ENCODE peak calls at places on chromosomes 11 and 22, in ten cellular contexts. U, Y, W, I, T, Q, R, J, N and F are unnamed samples.
A peak's percentile ranks its signal among the peaks of the same experiment; 100 is the strongest.

GRCh38 chr22:48744967-48745841 is 1082.5 kb downstream of the BRD1 start:
- DNase-seq in U (no peak), Y (no peak), W (no peak), I (no peak), T (no peak), Q (no peak), R (no peak), J (no peak), N (no peak), F (no peak)

GRCh38 chr11:69221086-69221485 is 65.4 kb downstream of the SMIM38 start:
- DNase-seq in U (no peak), Y (no peak), W (no peak), I (no peak), T (no peak), Q (no peak), R (no peak), J (no peak), N (peak; percentile 11), F (no peak)

GRCh38 chr22:40009953-40010751 is 15.4 kb downstream of the FAM83F start:
- DNase-seq in U (peak; percentile 80), Y (no peak), W (peak; percentile 20), I (peak; percentile 82), T (no peak), Q (no peak), R (peak; percentile 39), J (no peak), N (no peak), F (no peak)

GRCh38 chr11:102830328-102830727 is 13.1 kb downstream of the MMP3 start:
- DNase-seq in U (no peak), Y (no peak), W (no peak), I (no peak), T (no peak), Q (peak; percentile 61), R (no peak), J (no peak), N (no peak), F (no peak)

GRCh38 chr11:105862736-105863367 is 159.2 kb downstream of the MSANTD4 start:
- DNase-seq in U (no peak), Y (peak; percentile 36), W (peak; percentile 59), I (peak; percentile 63), T (peak; percentile 60), Q (peak; percentile 55), R (no peak), J (peak; percentile 50), N (no peak), F (peak; percentile 40)

GRCh38 chr11:44530413-44531115 is 34.9 kb upstream of the CD82 start:
- DNase-seq in U (no peak), Y (no peak), W (no peak), I (no peak), T (no peak), Q (no peak), R (no peak), J (no peak), N (no peak), F (no peak)

GRCh38 chr22:20396639-20397038 is 2.7 kb downstream of the ZNF74 start:
- DNase-seq in U (no peak), Y (no peak), W (no peak), I (no peak), T (no peak), Q (peak; percentile 67), R (no peak), J (no peak), N (no peak), F (peak; percentile 15)

GRCh38 chr11:122556605-122557004 is 98.9 kb upstream of the UBASH3B start:
- DNase-seq in U (no peak), Y (no peak), W (peak; percentile 44), I (no peak), T (no peak), Q (peak; percentile 18), R (peak; percentile 7), J (peak; percentile 72), N (no peak), F (no peak)

GRCh38 chr11:57072640-57073039 is 83.9 kb downstream of the OR5AK2 start:
- DNase-seq in U (no peak), Y (peak; percentile 82), W (no peak), I (no peak), T (no peak), Q (peak; percentile 99), R (no peak), J (peak; percentile 46), N (no peak), F (no peak)

GRCh38 chr11:60887531-60887930 is 18.9 kb downstream of the PRPF19 start:
- DNase-seq in U (peak; percentile 68), Y (no peak), W (no peak), I (peak; percentile 91), T (peak; percentile 74), Q (peak; percentile 41), R (no peak), J (peak; percentile 64), N (no peak), F (peak; percentile 54)

GRCh38 chr11:70335511-70335910 is 62.8 kb upstream of the CTTN start:
- DNase-seq in U (no peak), Y (no peak), W (no peak), I (no peak), T (no peak), Q (no peak), R (no peak), J (no peak), N (no peak), F (no peak)

GRCh38 chr11:94493146-94493442 is 550 bp downstream of the MRE11 start:
- DNase-seq in U (no peak), Y (no peak), W (no peak), I (no peak), T (peak; percentile 52), Q (no peak), R (no peak), J (no peak), N (no peak), F (peak; percentile 48)

GRCh38 chr11:9616042-9616640 is 42.7 kb downstream of the WEE1 start:
- DNase-seq in U (no peak), Y (no peak), W (no peak), I (no peak), T (peak; percentile 36), Q (peak; percentile 29), R (no peak), J (no peak), N (no peak), F (peak; percentile 17)

GRCh38 chr11:126991596-126991995 is 9.0 kb downstream of the KIRREL3 start:
- DNase-seq in U (no peak), Y (no peak), W (no peak), I (no peak), T (no peak), Q (no peak), R (no peak), J (no peak), N (no peak), F (no peak)

GRCh38 chr11:78514922-78515502 is 59.7 kb downstream of the NARS2 start:
- DNase-seq in U (no peak), Y (no peak), W (no peak), I (no peak), T (no peak), Q (no peak), R (no peak), J (no peak), N (no peak), F (no peak)

GRCh38 chr11:117384045-117384444 is 56.4 kb downstream of the CEP164 start:
- DNase-seq in U (no peak), Y (peak; percentile 17), W (no peak), I (no peak), T (no peak), Q (peak; percentile 86), R (no peak), J (peak; percentile 37), N (peak; percentile 7), F (no peak)

GRCh38 chr11:15027011-15027410 is 46.4 kb upstream of the CALCB start:
- DNase-seq in U (no peak), Y (no peak), W (no peak), I (no peak), T (no peak), Q (no peak), R (no peak), J (no peak), N (no peak), F (no peak)

GRCh38 chr22:30919973-30920372 is 48.6 kb downstream of the MORC2 start:
- DNase-seq in U (no peak), Y (no peak), W (no peak), I (no peak), T (no peak), Q (no peak), R (no peak), J (no peak), N (peak; percentile 22), F (no peak)

GRCh38 chr11:44007746-44008501 is 39.9 kb upstream of the ACCSL start:
- DNase-seq in U (no peak), Y (no peak), W (no peak), I (no peak), T (no peak), Q (peak; percentile 52), R (no peak), J (no peak), N (peak; percentile 34), F (no peak)

GRCh38 chr11:12388171-12388570 is 10.8 kb downstream of the PARVA start:
- DNase-seq in U (no peak), Y (no peak), W (no peak), I (no peak), T (no peak), Q (no peak), R (no peak), J (no peak), N (no peak), F (no peak)

GRCh38 chr22:50015451-50016307 is 3.1 kb upstream of the IL17REL start:
- DNase-seq in U (peak; percentile 7), Y (no peak), W (no peak), I (no peak), T (no peak), Q (no peak), R (no peak), J (peak; percentile 4), N (peak; percentile 57), F (no peak)

GRCh38 chr11:116851631-116852030 is 14.2 kb upstream of the APOA1 start:
- DNase-seq in U (no peak), Y (no peak), W (no peak), I (no peak), T (no peak), Q (no peak), R (peak; percentile 37), J (no peak), N (no peak), F (no peak)

GRCh38 chr11:123103326-123103980 is 41.5 kb upstream of the HSPA8 start:
- DNase-seq in U (peak; percentile 36), Y (peak; percentile 58), W (peak; percentile 78), I (peak; percentile 96), T (peak; percentile 65), Q (peak; percentile 77), R (peak; percentile 10), J (peak; percentile 68), N (peak; percentile 83), F (peak; percentile 52)

GRCh38 chr11:76717369-76717768 is 46.8 kb upstream of the LRRC32 start:
- DNase-seq in U (no peak), Y (no peak), W (no peak), I (no peak), T (no peak), Q (no peak), R (no peak), J (no peak), N (no peak), F (no peak)